ENCODE peak calls at places on chromosomes 3 and 15, in ten cellular contexts. One of them, this sample, is unnamed.

GRCh38 chr15:25238716-25239470 is 199.9 kb downstream of the UBE3A start:
- DNase-seq in amniotic stem cell: no peak
- DNase-seq in ELR: no peak
- DNase-seq in NCI-H1417: no peak
- DNase-seq in WTC11: no peak
- DNase-seq in A549: no peak
- DNase-seq in GM10248: no peak
- DNase-seq in activated CD4-positive, alpha-beta T cell treated with anti-CD3 and anti-CD28 coated beads, Interleukin-2, amount 50 U/mL, for 1 hour: no peak
- DNase-seq in sigmoid colon: peak
- DNase-seq in nephron progenitor cell: no peak
- DNase-seq in this sample: no peak

GRCh38 chr15:48966595-48967301 is 3.0 kb upstream of the SHC4 start:
- DNase-seq in amniotic stem cell: no peak
- DNase-seq in ELR: peak
- DNase-seq in NCI-H1417: no peak
- DNase-seq in WTC11: no peak
- DNase-seq in A549: no peak
- DNase-seq in GM10248: peak
- DNase-seq in activated CD4-positive, alpha-beta T cell treated with anti-CD3 and anti-CD28 coated beads, Interleukin-2, amount 50 U/mL, for 1 hour: no peak
- DNase-seq in sigmoid colon: no peak
- DNase-seq in nephron progenitor cell: no peak
- DNase-seq in this sample: peak

GRCh38 chr3:135690664-135691063 is 274.9 kb upstream of the PPP2R3A start:
- DNase-seq in amniotic stem cell: no peak
- DNase-seq in ELR: no peak
- DNase-seq in NCI-H1417: no peak
- DNase-seq in WTC11: no peak
- DNase-seq in A549: no peak
- DNase-seq in GM10248: no peak
- DNase-seq in activated CD4-positive, alpha-beta T cell treated with anti-CD3 and anti-CD28 coated beads, Interleukin-2, amount 50 U/mL, for 1 hour: no peak
- DNase-seq in sigmoid colon: no peak
- DNase-seq in nephron progenitor cell: no peak
- DNase-seq in this sample: no peak

GRCh38 chr3:169634618-169635236 is 28.8 kb downstream of the MECOM start:
- DNase-seq in amniotic stem cell: no peak
- DNase-seq in ELR: no peak
- DNase-seq in NCI-H1417: peak
- DNase-seq in WTC11: no peak
- DNase-seq in A549: no peak
- DNase-seq in GM10248: no peak
- DNase-seq in activated CD4-positive, alpha-beta T cell treated with anti-CD3 and anti-CD28 coated beads, Interleukin-2, amount 50 U/mL, for 1 hour: no peak
- DNase-seq in sigmoid colon: no peak
- DNase-seq in nephron progenitor cell: no peak
- DNase-seq in this sample: no peak

GRCh38 chr3:46994801-46995731 is 15.6 kb downstream of the NBEAL2 start:
- DNase-seq in amniotic stem cell: no peak
- DNase-seq in ELR: no peak
- DNase-seq in NCI-H1417: no peak
- DNase-seq in WTC11: no peak
- DNase-seq in A549: no peak
- DNase-seq in GM10248: no peak
- DNase-seq in activated CD4-positive, alpha-beta T cell treated with anti-CD3 and anti-CD28 coated beads, Interleukin-2, amount 50 U/mL, for 1 hour: no peak
- DNase-seq in sigmoid colon: no peak
- DNase-seq in nephron progenitor cell: no peak
- DNase-seq in this sample: no peak

GRCh38 chr3:63918321-63918720 is 6.1 kb upstream of the SCAANT1 start:
- DNase-seq in amniotic stem cell: no peak
- DNase-seq in ELR: peak
- DNase-seq in NCI-H1417: no peak
- DNase-seq in WTC11: no peak
- DNase-seq in A549: no peak
- DNase-seq in GM10248: no peak
- DNase-seq in activated CD4-positive, alpha-beta T cell treated with anti-CD3 and anti-CD28 coated beads, Interleukin-2, amount 50 U/mL, for 1 hour: no peak
- DNase-seq in sigmoid colon: no peak
- DNase-seq in nephron progenitor cell: no peak
- DNase-seq in this sample: peak

GRCh38 chr3:8767667-8768363 is 1.6 kb downstream of the OXTR start:
- DNase-seq in amniotic stem cell: no peak
- DNase-seq in ELR: peak
- DNase-seq in NCI-H1417: peak
- DNase-seq in WTC11: peak
- DNase-seq in A549: no peak
- DNase-seq in GM10248: peak
- DNase-seq in activated CD4-positive, alpha-beta T cell treated with anti-CD3 and anti-CD28 coated beads, Interleukin-2, amount 50 U/mL, for 1 hour: no peak
- DNase-seq in sigmoid colon: no peak
- DNase-seq in nephron progenitor cell: peak
- DNase-seq in this sample: no peak

GRCh38 chr3:139324456-139324855 is 19.4 kb upstream of the MRPS22 start:
- DNase-seq in amniotic stem cell: no peak
- DNase-seq in ELR: no peak
- DNase-seq in NCI-H1417: no peak
- DNase-seq in WTC11: no peak
- DNase-seq in A549: no peak
- DNase-seq in GM10248: no peak
- DNase-seq in activated CD4-positive, alpha-beta T cell treated with anti-CD3 and anti-CD28 coated beads, Interleukin-2, amount 50 U/mL, for 1 hour: no peak
- DNase-seq in sigmoid colon: no peak
- DNase-seq in nephron progenitor cell: no peak
- DNase-seq in this sample: no peak

GRCh38 chr3:61449327-61450040 is 111.9 kb upstream of the PTPRG start:
- DNase-seq in amniotic stem cell: no peak
- DNase-seq in ELR: no peak
- DNase-seq in NCI-H1417: no peak
- DNase-seq in WTC11: no peak
- DNase-seq in A549: no peak
- DNase-seq in GM10248: no peak
- DNase-seq in activated CD4-positive, alpha-beta T cell treated with anti-CD3 and anti-CD28 coated beads, Interleukin-2, amount 50 U/mL, for 1 hour: no peak
- DNase-seq in sigmoid colon: no peak
- DNase-seq in nephron progenitor cell: no peak
- DNase-seq in this sample: no peak

GRCh38 chr3:40068647-40069046 is 240.9 kb upstream of the EIF1B start:
- DNase-seq in amniotic stem cell: no peak
- DNase-seq in ELR: no peak
- DNase-seq in NCI-H1417: no peak
- DNase-seq in WTC11: no peak
- DNase-seq in A549: no peak
- DNase-seq in GM10248: no peak
- DNase-seq in activated CD4-positive, alpha-beta T cell treated with anti-CD3 and anti-CD28 coated beads, Interleukin-2, amount 50 U/mL, for 1 hour: no peak
- DNase-seq in sigmoid colon: no peak
- DNase-seq in nephron progenitor cell: no peak
- DNase-seq in this sample: no peak

GRCh38 chr3:37631686-37632085 is 230.0 kb upstream of the CTDSPL start:
- DNase-seq in amniotic stem cell: no peak
- DNase-seq in ELR: no peak
- DNase-seq in NCI-H1417: no peak
- DNase-seq in WTC11: no peak
- DNase-seq in A549: no peak
- DNase-seq in GM10248: no peak
- DNase-seq in activated CD4-positive, alpha-beta T cell treated with anti-CD3 and anti-CD28 coated beads, Interleukin-2, amount 50 U/mL, for 1 hour: no peak
- DNase-seq in sigmoid colon: no peak
- DNase-seq in nephron progenitor cell: no peak
- DNase-seq in this sample: no peak

GRCh38 chr15:61049934-61050333 is 179.2 kb downstream of the RORA start:
- DNase-seq in amniotic stem cell: no peak
- DNase-seq in ELR: peak
- DNase-seq in NCI-H1417: no peak
- DNase-seq in WTC11: no peak
- DNase-seq in A549: peak
- DNase-seq in GM10248: no peak
- DNase-seq in activated CD4-positive, alpha-beta T cell treated with anti-CD3 and anti-CD28 coated beads, Interleukin-2, amount 50 U/mL, for 1 hour: no peak
- DNase-seq in sigmoid colon: no peak
- DNase-seq in nephron progenitor cell: no peak
- DNase-seq in this sample: peak

GRCh38 chr3:11085078-11085840 is 69.0 kb upstream of the HRH1 start:
- DNase-seq in amniotic stem cell: no peak
- DNase-seq in ELR: peak
- DNase-seq in NCI-H1417: no peak
- DNase-seq in WTC11: no peak
- DNase-seq in A549: no peak
- DNase-seq in GM10248: no peak
- DNase-seq in activated CD4-positive, alpha-beta T cell treated with anti-CD3 and anti-CD28 coated beads, Interleukin-2, amount 50 U/mL, for 1 hour: no peak
- DNase-seq in sigmoid colon: no peak
- DNase-seq in nephron progenitor cell: no peak
- DNase-seq in this sample: peak

GRCh38 chr3:105555206-105555605 is 188.5 kb downstream of the ALCAM start:
- DNase-seq in amniotic stem cell: no peak
- DNase-seq in ELR: no peak
- DNase-seq in NCI-H1417: no peak
- DNase-seq in WTC11: no peak
- DNase-seq in A549: no peak
- DNase-seq in GM10248: no peak
- DNase-seq in activated CD4-positive, alpha-beta T cell treated with anti-CD3 and anti-CD28 coated beads, Interleukin-2, amount 50 U/mL, for 1 hour: no peak
- DNase-seq in sigmoid colon: no peak
- DNase-seq in nephron progenitor cell: no peak
- DNase-seq in this sample: no peak

GRCh38 chr3:172776049-172776717 is 25.7 kb downstream of the ECT2 start:
- DNase-seq in amniotic stem cell: no peak
- DNase-seq in ELR: no peak
- DNase-seq in NCI-H1417: no peak
- DNase-seq in WTC11: no peak
- DNase-seq in A549: no peak
- DNase-seq in GM10248: no peak
- DNase-seq in activated CD4-positive, alpha-beta T cell treated with anti-CD3 and anti-CD28 coated beads, Interleukin-2, amount 50 U/mL, for 1 hour: no peak
- DNase-seq in sigmoid colon: no peak
- DNase-seq in nephron progenitor cell: no peak
- DNase-seq in this sample: peak

GRCh38 chr15:71649894-71650293 is 160.5 kb upstream of the NR2E3 start:
- DNase-seq in amniotic stem cell: no peak
- DNase-seq in ELR: peak
- DNase-seq in NCI-H1417: no peak
- DNase-seq in WTC11: no peak
- DNase-seq in A549: peak
- DNase-seq in GM10248: no peak
- DNase-seq in activated CD4-positive, alpha-beta T cell treated with anti-CD3 and anti-CD28 coated beads, Interleukin-2, amount 50 U/mL, for 1 hour: no peak
- DNase-seq in sigmoid colon: no peak
- DNase-seq in nephron progenitor cell: no peak
- DNase-seq in this sample: no peak

GRCh38 chr3:152971880-152972279 is 136.9 kb downstream of the P2RY1 start:
- DNase-seq in amniotic stem cell: no peak
- DNase-seq in ELR: no peak
- DNase-seq in NCI-H1417: no peak
- DNase-seq in WTC11: no peak
- DNase-seq in A549: peak
- DNase-seq in GM10248: no peak
- DNase-seq in activated CD4-positive, alpha-beta T cell treated with anti-CD3 and anti-CD28 coated beads, Interleukin-2, amount 50 U/mL, for 1 hour: no peak
- DNase-seq in sigmoid colon: no peak
- DNase-seq in nephron progenitor cell: no peak
- DNase-seq in this sample: no peak

GRCh38 chr3:151871639-151872468 is 1.6 kb upstream of the SUCNR1 start:
- DNase-seq in amniotic stem cell: no peak
- DNase-seq in ELR: peak
- DNase-seq in NCI-H1417: no peak
- DNase-seq in WTC11: no peak
- DNase-seq in A549: no peak
- DNase-seq in GM10248: peak
- DNase-seq in activated CD4-positive, alpha-beta T cell treated with anti-CD3 and anti-CD28 coated beads, Interleukin-2, amount 50 U/mL, for 1 hour: no peak
- DNase-seq in sigmoid colon: no peak
- DNase-seq in nephron progenitor cell: no peak
- DNase-seq in this sample: no peak

GRCh38 chr3:9386060-9386459 is 11.4 kb upstream of the SETD5 start:
- DNase-seq in amniotic stem cell: no peak
- DNase-seq in ELR: no peak
- DNase-seq in NCI-H1417: no peak
- DNase-seq in WTC11: no peak
- DNase-seq in A549: no peak
- DNase-seq in GM10248: no peak
- DNase-seq in activated CD4-positive, alpha-beta T cell treated with anti-CD3 and anti-CD28 coated beads, Interleukin-2, amount 50 U/mL, for 1 hour: no peak
- DNase-seq in sigmoid colon: no peak
- DNase-seq in nephron progenitor cell: no peak
- DNase-seq in this sample: no peak

GRCh38 chr3:163541629-163542028 is 1536.7 kb downstream of the SI start:
- DNase-seq in amniotic stem cell: no peak
- DNase-seq in ELR: no peak
- DNase-seq in NCI-H1417: no peak
- DNase-seq in WTC11: no peak
- DNase-seq in A549: no peak
- DNase-seq in GM10248: no peak
- DNase-seq in activated CD4-positive, alpha-beta T cell treated with anti-CD3 and anti-CD28 coated beads, Interleukin-2, amount 50 U/mL, for 1 hour: no peak
- DNase-seq in sigmoid colon: no peak
- DNase-seq in nephron progenitor cell: no peak
- DNase-seq in this sample: no peak

GRCh38 chr3:5275529-5275928 is 88.0 kb downstream of the EDEM1 start:
- DNase-seq in amniotic stem cell: no peak
- DNase-seq in ELR: no peak
- DNase-seq in NCI-H1417: no peak
- DNase-seq in WTC11: no peak
- DNase-seq in A549: no peak
- DNase-seq in GM10248: no peak
- DNase-seq in activated CD4-positive, alpha-beta T cell treated with anti-CD3 and anti-CD28 coated beads, Interleukin-2, amount 50 U/mL, for 1 hour: no peak
- DNase-seq in sigmoid colon: no peak
- DNase-seq in nephron progenitor cell: no peak
- DNase-seq in this sample: no peak